ENCODE peak calls at places on chromosomes 6 and 20, in six cellular contexts. T is IMR-90; Y is breast epithelium; Z is Panc1; M is stimulated activated naive CD8-positive, alpha-beta T cell treated with anti-CD3 and anti-CD28 coated beads, Interleukin-15, Interleukin-2, amounts not matched to agents 100 U/mL and 50 U/mL, for 24 hours; Q is amniotic stem cell. E is an unnamed sample.

GRCh38 chr20:46111028-46111835 is 6.9 kb upstream of the CD40 start:
- DNase-seq in Q (no peak), Y (no peak), Z (no peak), M (peak), T (no peak), E (no peak)

GRCh38 chr20:34553366-34553867 is 5.1 kb upstream of the MAP1LC3A start:
- DNase-seq in Y (no peak), Z (no peak), M (no peak), T (no peak), Q (no peak), E (no peak)

GRCh38 chr6:75824160-75824559 is 75.1 kb downstream of the MYO6 start:
- DNase-seq in Y (no peak), Q (no peak), T (no peak), M (no peak), Z (no peak), E (no peak)

GRCh38 chr20:54011352-54011751 is 59.0 kb downstream of the BCAS1 start:
- DNase-seq in M (no peak), Y (no peak), Z (no peak), T (no peak), Q (no peak), E (no peak)

GRCh38 chr20:22525069-22525820 is 59.1 kb downstream of the FOXA2 start:
- DNase-seq in Q (no peak), M (no peak), T (no peak), Z (no peak), Y (no peak), E (no peak)

GRCh38 chr20:38021373-38021772 is 11.9 kb downstream of the TTI1 start:
- DNase-seq in M (no peak), Z (no peak), Q (no peak), Y (no peak), T (peak), E (no peak)

GRCh38 chr6:130978660-130979396 is 84.2 kb downstream of the EPB41L2 start:
- DNase-seq in M (no peak), T (no peak), Z (no peak), Y (no peak), Q (no peak), E (no peak)

GRCh38 chr6:37103169-37104039 is 66.5 kb upstream of the PIM1 start:
- DNase-seq in Z (no peak), Q (no peak), Y (peak), T (no peak), M (peak), E (peak)

GRCh38 chr6:146898888-146899227 is 300.1 kb downstream of the ADGB start:
- DNase-seq in M (no peak), Y (no peak), Z (no peak), Q (no peak), T (no peak), E (no peak)

GRCh38 chr20:16475225-16475624 is 98.0 kb downstream of the KIF16B start:
- DNase-seq in M (no peak), T (peak), Q (no peak), Y (no peak), Z (no peak), E (no peak)

GRCh38 chr20:61295726-61296628 is 43.9 kb downstream of the CDH4 start:
- DNase-seq in Z (no peak), M (no peak), Y (no peak), Q (no peak), T (no peak), E (no peak)

GRCh38 chr20:31674895-31675827 is 37.4 kb downstream of the COX4I2 start:
- DNase-seq in Y (peak), Q (no peak), M (peak), T (peak), Z (no peak), E (peak)

GRCh38 chr6:93701526-93701925 is 282.2 kb upstream of the EPHA7 start:
- DNase-seq in M (no peak), Y (no peak), Q (no peak), T (no peak), Z (no peak), E (no peak)

GRCh38 chr6:167683028-167683862 is 143.5 kb upstream of the AFDN start:
- DNase-seq in M (no peak), T (peak), Z (peak), Y (peak), Q (no peak), E (peak)

GRCh38 chr6:146909376-146909775 is 294.8 kb upstream of the STXBP5 start:
- DNase-seq in Q (no peak), T (no peak), Z (no peak), M (no peak), Y (no peak), E (no peak)

GRCh38 chr6:145669627-145670034 is 65.7 kb downstream of the EPM2A start:
- DNase-seq in Q (peak), Y (no peak), Z (no peak), M (no peak), T (peak), E (no peak)

E was measured in tibial nerve.